ENCODE peak calls at places on chromosomes 1 and 21, in ten cellular contexts. W is prostate gland; U is astrocyte; R is stomach; Y is spleen; S is CD4-positive, alpha-beta T cell; G is CD8-positive, alpha-beta T cell; A is ascending aorta; L is CD8-positive, alpha-beta memory T cell; Z is fibroblast of lung. N is an unnamed sample.

GRCh38 chr1:2875677-2876531 is 74.4 kb upstream of the TTC34 start:
- DNase-seq in W (peak; percentile 7), U (no peak), R (peak; percentile 41), Y (no peak), S (no peak), G (no peak), A (no peak), L (no peak), Z (no peak), N (peak; percentile 74)

GRCh38 chr1:231934797-231935196 is 308.2 kb downstream of the DISC1 start:
- DNase-seq in W (peak; percentile 41), U (peak; percentile 56), R (no peak), Y (no peak), S (no peak), G (no peak), A (no peak), L (no peak), Z (peak; percentile 64), N (peak; percentile 28)

GRCh38 chr1:24535021-24535424 is 20.9 kb upstream of the NCMAP start:
- DNase-seq in W (no peak), U (no peak), R (peak; percentile 31), Y (peak; percentile 85), S (peak; percentile 74), G (peak; percentile 80), A (no peak), L (peak; percentile 68), Z (no peak), N (no peak)

GRCh38 chr1:111204211-111204883 is 3.9 kb upstream of the DENND2D start:
- DNase-seq in W (peak; percentile 55), U (no peak), R (peak; percentile 83), Y (peak; percentile 98), S (peak; percentile 74), G (peak; percentile 89), A (no peak), L (peak; percentile 76), Z (no peak), N (peak; percentile 81)

GRCh38 chr1:62428351-62428750 is 8.5 kb upstream of the USP1 start:
- DNase-seq in W (no peak), U (peak; percentile 42), R (no peak), Y (no peak), S (no peak), G (no peak), A (no peak), L (no peak), Z (peak; percentile 38), N (no peak)

GRCh38 chr1:221961532-221962292 is 219.8 kb upstream of the DUSP10 start:
- DNase-seq in W (no peak), U (peak; percentile 79), R (no peak), Y (no peak), S (no peak), G (peak; percentile 53), A (no peak), L (peak; percentile 3), Z (peak; percentile 83), N (no peak)

GRCh38 chr1:153938996-153939395 is 7.5 kb downstream of the DENND4B start:
- DNase-seq in W (no peak), U (no peak), R (no peak), Y (peak; percentile 56), S (no peak), G (no peak), A (no peak), L (no peak), Z (no peak), N (no peak)

GRCh38 chr21:26916799-26917198 is 50.1 kb downstream of the ADAMTS5 start:
- DNase-seq in W (no peak), U (no peak), R (no peak), Y (no peak), S (no peak), G (no peak), A (no peak), L (no peak), Z (no peak), N (no peak)

GRCh38 chr21:37564924-37565529 is 198.5 kb downstream of the DYRK1A start:
- DNase-seq in W (no peak), U (no peak), R (no peak), Y (no peak), S (no peak), G (no peak), A (no peak), L (no peak), Z (peak; percentile 39), N (peak; percentile 35)

GRCh38 chr1:51454554-51454953 is 64.5 kb downstream of the EPS15 start:
- DNase-seq in W (no peak), U (no peak), R (no peak), Y (no peak), S (no peak), G (no peak), A (no peak), L (no peak), Z (no peak), N (no peak)

GRCh38 chr21:37993071-37993470 is 76.8 kb upstream of the KCNJ6 start:
- DNase-seq in W (no peak), U (no peak), R (no peak), Y (no peak), S (no peak), G (no peak), A (no peak), L (no peak), Z (no peak), N (no peak)

GRCh38 chr1:53580739-53581475 is 121.7 kb downstream of the DMRTB1 start:
- DNase-seq in W (no peak), U (no peak), R (no peak), Y (peak; percentile 49), S (no peak), G (no peak), A (no peak), L (no peak), Z (no peak), N (no peak)

GRCh38 chr1:38475624-38476005 is 384.0 kb downstream of the RRAGC start:
- DNase-seq in W (no peak), U (no peak), R (no peak), Y (no peak), S (no peak), G (no peak), A (no peak), L (no peak), Z (no peak), N (no peak)

GRCh38 chr1:228198977-228199590 is 8.8 kb upstream of the OBSCN start:
- DNase-seq in W (no peak), U (no peak), R (no peak), Y (no peak), S (no peak), G (no peak), A (no peak), L (no peak), Z (no peak), N (no peak)

GRCh38 chr21:15695241-15695640 is 34.5 kb upstream of the USP25 start:
- DNase-seq in W (no peak), U (no peak), R (no peak), Y (no peak), S (no peak), G (no peak), A (no peak), L (no peak), Z (no peak), N (no peak)
- H3K27ac ChIP-seq in W (no peak overlapping the region), U (no peak overlapping the region), R (no peak overlapping the region), Y (no peak overlapping the region), S (no peak overlapping the region), G (no peak overlapping the region), A (no peak overlapping the region), L (no peak overlapping the region), Z (no peak overlapping the region), N (no peak overlapping the region)

GRCh38 chr1:40385437-40386310 is 12.1 kb downstream of the SMAP2 start:
- DNase-seq in W (no peak), U (no peak), R (no peak), Y (no peak), S (peak; percentile 40), G (peak; percentile 59), A (no peak), L (peak; percentile 64), Z (no peak), N (no peak)

GRCh38 chr1:40384887-40385286 is 11.4 kb downstream of the SMAP2 start:
- DNase-seq in W (no peak), U (no peak), R (no peak), Y (no peak), S (no peak), G (no peak), A (no peak), L (no peak), Z (no peak), N (no peak)

GRCh38 chr1:40384413-40384762 is 10.9 kb downstream of the SMAP2 start:
- DNase-seq in W (no peak), U (no peak), R (peak; percentile 55), Y (no peak), S (no peak), G (no peak), A (no peak), L (no peak), Z (no peak), N (no peak)

GRCh38 chr1:40386311-40386778 is 12.8 kb downstream of the SMAP2 start:
- DNase-seq in W (no peak), U (no peak), R (no peak), Y (no peak), S (no peak), G (no peak), A (no peak), L (no peak), Z (no peak), N (no peak)

DNA sequence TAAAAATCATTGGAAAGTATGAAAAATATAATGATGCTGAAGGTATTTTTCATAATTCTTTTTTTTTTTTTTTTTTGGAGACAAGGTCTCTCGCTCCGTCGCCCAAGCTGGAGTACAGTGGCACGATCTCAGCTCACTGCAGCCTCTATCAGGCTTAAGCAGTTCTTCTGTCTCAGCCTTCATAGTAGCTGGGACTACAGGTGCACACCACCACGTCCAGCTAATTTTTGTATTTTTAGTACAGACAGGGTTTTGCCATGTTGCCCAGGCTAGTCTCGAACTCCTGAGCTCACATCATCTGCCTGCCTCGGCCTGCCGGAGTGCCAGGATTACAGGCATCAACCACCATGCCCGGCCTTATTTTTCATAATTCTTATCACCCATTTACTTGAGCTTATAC is 13.3 kb downstream of the SMAP2 start:
- DNase-seq in W (no peak), U (no peak), R (no peak), Y (no peak), S (no peak), G (no peak), A (no peak), L (no peak), Z (no peak), N (no peak)
- H3K27ac ChIP-seq in W (peak overlapping the region; percentile 55), U (no peak overlapping the region), R (peak overlapping the region; percentile 88), Y (peak overlapping the region; percentile 99), S (peak overlapping the region; percentile 95), G (peak overlapping the region; percentile 93), A (peak overlapping the region; percentile 67), L (peak overlapping the region; percentile 95), Z (no peak overlapping the region), N (peak overlapping the region; percentile 71)

DNA sequence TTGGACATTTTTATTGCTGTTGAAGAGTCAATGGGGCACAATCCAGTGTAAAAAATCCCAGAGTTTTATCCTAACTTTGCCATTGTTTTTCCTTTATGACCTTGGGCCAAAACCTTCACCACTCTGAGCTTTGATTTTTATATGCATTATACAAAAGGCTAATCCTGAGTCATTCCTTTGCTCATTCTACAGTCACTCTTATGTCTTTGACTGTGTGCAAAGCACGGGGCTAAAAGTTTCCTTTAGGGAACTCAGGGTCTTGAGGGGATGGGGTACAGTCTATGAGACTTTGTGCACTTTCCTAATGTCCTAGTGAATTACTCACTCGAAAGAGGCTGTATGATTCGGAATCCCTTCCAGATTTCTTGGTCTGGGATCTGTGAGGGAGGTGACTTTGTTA is 543.2 kb upstream of the CAMK1G start:
- DNase-seq in W (no peak), U (no peak), R (no peak), Y (no peak), S (no peak), G (no peak), A (no peak), L (no peak), Z (peak; percentile 6), N (no peak)
- H3K27ac ChIP-seq in W (no peak overlapping the region), U (no peak overlapping the region), R (no peak overlapping the region), Y (no peak overlapping the region), S (no peak overlapping the region), G (no peak overlapping the region), A (no peak overlapping the region), L (no peak overlapping the region), Z (no peak overlapping the region), N (no peak overlapping the region)

GRCh38 chr1:109208847-109209463 is 4.8 kb upstream of the SARS1 start:
- DNase-seq in W (no peak), U (peak; percentile 26), R (no peak), Y (no peak), S (no peak), G (no peak), A (no peak), L (no peak), Z (peak; percentile 46), N (no peak)
- H3K27ac ChIP-seq in W (no peak overlapping the region), U (no peak overlapping the region), R (no peak overlapping the region), Y (no peak overlapping the region), S (no peak overlapping the region), G (no peak overlapping the region), A (no peak overlapping the region), L (no peak overlapping the region), Z (no peak overlapping the region), N (no peak overlapping the region)